ENCODE peak calls at places on chromosome 1, in seven cellular contexts. V is CD8-positive, alpha-beta memory T cell; G is GM23248; Y is HCT116; D is stomach; W is aorta; C is mucosa of descending colon. K is an unnamed sample.

GRCh38 chr1:17168480-17168878 is 36.4 kb upstream of the PADI1 start:
- DNase-seq in V (no peak), G (peak; percentile 84), Y (no peak), D (no peak), W (no peak), C (no peak), K (no peak)

GRCh38 chr1:160726498-160727391 is 12.3 kb upstream of the SLAMF7 start:
- DNase-seq in V (peak; percentile 75), G (peak; percentile 72), Y (peak; percentile 75), D (peak; percentile 63), W (no peak), C (peak; percentile 68), K (peak; percentile 86)

GRCh38 chr1:96538883-96539282 is 182.7 kb upstream of the PTBP2 start:
- DNase-seq in V (no peak), G (peak; percentile 94), Y (no peak), D (no peak), W (no peak), C (peak; percentile 31), K (no peak)

GRCh38 chr1:25118554-25118953 is 113.7 kb downstream of the SYF2 start:
- DNase-seq in V (no peak), G (no peak), Y (no peak), D (no peak), W (no peak), C (no peak), K (no peak)

GRCh38 chr1:151539321-151540020 is 638 bp upstream of the TUFT1 start:
- DNase-seq in V (peak; percentile 3), G (peak; percentile 91), Y (peak; percentile 95), D (peak; percentile 95), W (peak; percentile 87), C (peak; percentile 95), K (peak; percentile 81)

GRCh38 chr1:3530931-3531818 is 76.7 kb downstream of the ARHGEF16 start:
- DNase-seq in V (peak; percentile 75), G (peak; percentile 82), Y (peak; percentile 61), D (peak; percentile 85), W (peak; percentile 92), C (peak; percentile 84), K (peak; percentile 92)

GRCh38 chr1:18100060-18100459 is 7.5 kb upstream of the IGSF21 start:
- DNase-seq in V (no peak), G (no peak), Y (no peak), D (no peak), W (no peak), C (no peak), K (no peak)

GRCh38 chr1:110082477-110082876 is 12.0 kb upstream of the ALX3 start:
- DNase-seq in V (no peak), G (no peak), Y (no peak), D (no peak), W (no peak), C (no peak), K (no peak)

GRCh38 chr1:231940116-231940515 is 313.5 kb downstream of the DISC1 start:
- DNase-seq in V (no peak), G (no peak), Y (no peak), D (no peak), W (no peak), C (no peak), K (no peak)

GRCh38 chr1:90834354-90835171 is 117.5 kb upstream of the BARHL2 start:
- DNase-seq in V (no peak), G (peak; percentile 12), Y (no peak), D (no peak), W (no peak), C (no peak), K (no peak)

GRCh38 chr1:67791686-67792475 is 41.4 kb downstream of the GNG12 start:
- DNase-seq in V (no peak), G (peak; percentile 94), Y (no peak), D (no peak), W (no peak), C (no peak), K (peak; percentile 44)

GRCh38 chr1:226600254-226600653 is 51.7 kb downstream of the STUM start:
- DNase-seq in V (no peak), G (no peak), Y (no peak), D (no peak), W (peak; percentile 44), C (no peak), K (no peak)

GRCh38 chr1:236489710-236490377 is 33.9 kb upstream of the LGALS8 start:
- DNase-seq in V (peak; percentile 36), G (peak; percentile 79), Y (peak; percentile 63), D (peak; percentile 31), W (no peak), C (peak; percentile 45), K (peak; percentile 61)

GRCh38 chr1:175005085-175005783 is 5.5 kb downstream of the CACYBP start:
- DNase-seq in V (no peak), G (peak; percentile 34), Y (no peak), D (no peak), W (no peak), C (no peak), K (no peak)

GRCh38 chr1:72757843-72758242 is 475.5 kb upstream of the NEGR1 start:
- DNase-seq in V (no peak), G (no peak), Y (no peak), D (no peak), W (no peak), C (no peak), K (no peak)

GRCh38 chr1:51610637-51611036 is 6.3 kb upstream of the OSBPL9 start:
- DNase-seq in V (no peak), G (no peak), Y (no peak), D (no peak), W (no peak), C (no peak), K (no peak)

GRCh38 chr1:227343727-227344551 is 25.6 kb upstream of the CDC42BPA start:
- DNase-seq in V (no peak), G (peak; percentile 94), Y (no peak), D (no peak), W (no peak), C (no peak), K (no peak)

GRCh38 chr1:2287649-2288048 is 59.5 kb downstream of the SKI start:
- DNase-seq in V (no peak), G (no peak), Y (no peak), D (no peak), W (no peak), C (no peak), K (no peak)
- H3K4me1 ChIP-seq in V (peaks cover 53% of the 10 kb centered on the region), G (peaks cover 32% of the 10 kb centered on the region), Y (no peaks in the 10 kb centered on the region), D (peaks cover 63% of the 10 kb centered on the region), W (no peaks in the 10 kb centered on the region), C (peaks cover 9% of the 10 kb centered on the region), K (no peaks in the 10 kb centered on the region)

DNA sequence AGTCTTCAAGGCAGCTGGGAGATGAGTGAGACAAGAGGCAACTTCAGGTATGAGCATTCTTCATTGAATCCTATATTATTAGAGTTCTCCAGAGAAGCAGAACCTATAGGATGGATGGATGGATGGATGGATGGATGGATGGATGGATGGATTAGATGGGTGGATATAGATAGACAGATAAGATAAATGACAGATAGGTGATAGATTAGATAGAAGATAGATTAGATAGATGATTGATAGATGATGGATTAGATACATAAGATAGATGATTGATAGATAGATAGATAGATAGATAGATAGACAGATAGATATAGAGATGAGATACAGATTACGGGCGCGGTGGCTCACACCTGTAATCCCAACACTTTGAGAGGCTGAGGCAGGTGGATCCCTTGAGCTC is 43.2 kb upstream of the SPOCD1 start:
- DNase-seq in V (no peak), G (no peak), Y (no peak), D (no peak), W (no peak), C (no peak), K (no peak)
- H3K4me1 ChIP-seq in V (no peaks in the 10 kb centered on the region), G (no peaks in the 10 kb centered on the region), Y (no peaks in the 10 kb centered on the region), D (no peaks in the 10 kb centered on the region), W (no peaks in the 10 kb centered on the region), C (no peaks in the 10 kb centered on the region), K (peaks cover 10% of the 10 kb centered on the region)

DNA sequence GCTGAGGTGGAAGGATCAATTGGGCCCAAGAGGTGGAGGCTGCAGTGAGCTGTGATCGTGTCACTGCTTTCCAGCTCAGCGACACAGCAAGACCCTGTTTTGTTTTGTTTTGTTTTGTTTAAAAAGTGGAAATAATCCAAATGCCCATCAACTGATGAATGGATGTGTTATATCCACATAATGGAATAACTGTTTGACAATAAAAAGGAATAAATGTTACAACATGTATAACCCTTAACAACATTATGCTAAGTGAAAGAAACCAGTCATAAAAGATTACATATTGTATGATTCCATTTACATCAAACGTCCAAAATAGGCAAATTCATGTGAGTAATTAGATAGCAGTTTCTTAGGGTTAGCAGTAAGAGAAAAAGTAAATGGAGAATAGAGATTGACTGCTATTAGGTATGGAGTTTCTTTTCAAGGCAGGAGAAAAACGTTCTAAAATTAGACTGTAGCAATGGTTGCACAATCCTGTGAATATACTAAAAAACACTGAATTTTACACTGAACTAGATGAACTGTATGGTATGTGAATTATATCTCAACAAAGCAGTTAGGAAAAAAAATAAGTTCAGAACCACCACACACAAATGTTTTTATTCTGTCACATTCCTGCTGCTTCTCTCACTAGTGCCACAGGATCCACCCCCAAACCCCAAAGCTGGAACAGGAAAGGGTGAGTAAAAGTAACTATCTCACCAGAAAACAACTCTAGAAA is 15.7 kb downstream of the FOXJ3 start:
- DNase-seq in V (peak; percentile 4), G (peak; percentile 82), Y (no peak), D (no peak), W (no peak), C (no peak), K (no peak)
- H3K4me1 ChIP-seq in V (peaks cover 86% of the 10 kb centered on the region), G (peaks cover 43% of the 10 kb centered on the region), Y (peaks cover 2% of the 10 kb centered on the region), D (peaks cover 32% of the 10 kb centered on the region), W (peaks cover 10% of the 10 kb centered on the region), C (peaks cover 29% of the 10 kb centered on the region), K (peaks cover 25% of the 10 kb centered on the region)

GRCh38 chr1:33350611-33351280 is 29.8 kb upstream of the A3GALT2 start:
- DNase-seq in V (no peak), G (no peak), Y (no peak), D (no peak), W (no peak), C (no peak), K (no peak)

GRCh38 chr1:33349081-33349759 is 28.3 kb upstream of the A3GALT2 start:
- DNase-seq in V (peak; percentile 47), G (peak; percentile 63), Y (no peak), D (peak; percentile 53), W (peak; percentile 86), C (peak; percentile 63), K (peak; percentile 51)

GRCh38 chr1:33348676-33349080 is 27.8 kb upstream of the A3GALT2 start:
- DNase-seq in V (peak; percentile 10), G (peak; percentile 46), Y (no peak), D (no peak), W (no peak), C (peak; percentile 48), K (peak; percentile 21)

GRCh38 chr1:33351281-33351660 is 30.4 kb upstream of the A3GALT2 start:
- DNase-seq in V (no peak), G (no peak), Y (no peak), D (no peak), W (no peak), C (no peak), K (no peak)

DNA sequence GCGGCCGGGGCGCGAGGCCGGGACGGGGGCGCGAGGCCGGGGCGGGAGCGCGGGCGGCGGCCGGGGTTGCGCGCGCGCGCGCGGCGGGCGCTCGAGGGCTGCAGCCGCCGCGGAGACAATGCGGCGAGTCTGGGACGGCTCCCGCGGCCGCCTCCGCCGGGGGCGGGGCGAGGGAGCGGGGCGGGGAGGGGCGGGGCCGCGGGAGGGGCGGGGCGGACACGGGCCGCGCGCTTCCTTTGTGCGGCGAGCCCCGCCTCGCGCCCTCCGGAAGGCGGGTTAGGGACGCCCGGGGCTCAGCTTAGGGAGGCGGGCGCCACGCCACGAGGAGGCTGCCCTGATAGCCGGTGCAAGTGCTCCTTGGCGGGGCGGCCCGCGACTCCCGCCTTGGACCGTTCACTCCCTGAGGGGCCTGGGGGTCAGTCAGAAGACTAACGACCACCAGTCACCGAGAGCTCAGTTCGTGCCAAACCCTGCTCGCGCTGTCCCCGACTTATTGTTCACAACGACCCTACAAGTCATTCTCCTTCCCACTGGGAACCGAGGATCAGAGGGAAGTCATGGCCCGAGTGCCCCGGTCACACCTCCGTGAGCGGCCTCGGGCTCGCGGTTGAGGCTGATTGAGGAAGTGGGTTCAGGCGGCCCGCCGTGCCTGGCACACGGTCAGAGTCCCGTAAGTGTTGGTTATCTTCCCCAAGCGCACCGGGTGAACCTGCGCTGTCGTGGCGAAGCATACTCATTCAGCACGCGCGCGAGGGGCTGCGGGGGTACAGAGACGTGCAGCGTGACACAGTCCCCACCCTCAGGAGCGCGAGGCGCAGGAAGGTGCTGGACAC is 29.1 kb upstream of the A3GALT2 start:
- DNase-seq in V (peak; percentile 82), G (peak; percentile 93), Y (peak; percentile 68), D (peak; percentile 89), W (peak; percentile 94), C (peak; percentile 89), K (peak; percentile 77)
- H3K4me1 ChIP-seq in V (peaks cover 27% of the 10 kb centered on the region), G (peaks cover 30% of the 10 kb centered on the region), Y (peaks cover 25% of the 10 kb centered on the region), D (peaks cover 42% of the 10 kb centered on the region), W (peaks cover 3% of the 10 kb centered on the region), C (peaks cover 35% of the 10 kb centered on the region), K (peaks cover 37% of the 10 kb centered on the region)

K was measured in HAP-1.